ENCODE peak calls at places on chromosomes 12 and 14, in eight cellular contexts. F, M, J, E, H, P, Y and T are unnamed samples.

GRCh38 chr14:35878272-35879140 is 52.4 kb downstream of the BRMS1L start:
- DNase-seq in F (peak), M (peak), J (peak), E (peak), H (no peak), P (peak), Y (peak), T (no peak)

GRCh38 chr14:106586098-106586704 is 1059.8 kb downstream of the TMEM121 start:
- DNase-seq in F (no peak), M (no peak), J (peak), E (no peak), H (peak), P (peak), Y (peak), T (peak)

GRCh38 chr12:75850751-75851462 is 180.7 kb downstream of the PHLDA1 start:
- DNase-seq in F (peak), M (peak), J (no peak), E (peak), H (no peak), P (peak), Y (no peak), T (no peak)

GRCh38 chr14:94041551-94042346 is 15.6 kb downstream of the OTUB2 start:
- DNase-seq in F (peak), M (no peak), J (peak), E (peak), H (no peak), P (no peak), Y (no peak), T (no peak)

GRCh38 chr12:117262749-117263148 is 72.5 kb upstream of the FBXO21 start:
- DNase-seq in F (no peak), M (no peak), J (no peak), E (no peak), H (no peak), P (no peak), Y (no peak), T (no peak)

GRCh38 chr14:49865431-49865859 is 12.9 kb upstream of the NEMF start:
- DNase-seq in F (peak), M (peak), J (peak), E (peak), H (peak), P (peak), Y (peak), T (no peak)

GRCh38 chr14:79861111-79861510 is 350.2 kb downstream of the DIO2 start:
- DNase-seq in F (no peak), M (no peak), J (no peak), E (no peak), H (no peak), P (no peak), Y (no peak), T (no peak)

GRCh38 chr14:102659797-102660196 is 67.3 kb downstream of the RCOR1 start:
- DNase-seq in F (peak), M (no peak), J (no peak), E (peak), H (no peak), P (no peak), Y (no peak), T (no peak)

GRCh38 chr14:90616881-90617280 is 199.3 kb downstream of the TTC7B start:
- DNase-seq in F (peak), M (no peak), J (no peak), E (no peak), H (no peak), P (no peak), Y (no peak), T (no peak)

GRCh38 chr12:95674631-95675030 is 115.9 kb downstream of the NTN4 start:
- DNase-seq in F (peak), M (no peak), J (no peak), E (no peak), H (no peak), P (peak), Y (no peak), T (no peak)

GRCh38 chr12:19842116-19842515 is 402.8 kb downstream of the AEBP2 start:
- DNase-seq in F (peak), M (no peak), J (no peak), E (no peak), H (no peak), P (no peak), Y (no peak), T (no peak)

GRCh38 chr12:107319536-107320030 is 226.2 kb upstream of the CRY1 start:
- DNase-seq in F (no peak), M (no peak), J (no peak), E (no peak), H (no peak), P (no peak), Y (no peak), T (peak)

DNA sequence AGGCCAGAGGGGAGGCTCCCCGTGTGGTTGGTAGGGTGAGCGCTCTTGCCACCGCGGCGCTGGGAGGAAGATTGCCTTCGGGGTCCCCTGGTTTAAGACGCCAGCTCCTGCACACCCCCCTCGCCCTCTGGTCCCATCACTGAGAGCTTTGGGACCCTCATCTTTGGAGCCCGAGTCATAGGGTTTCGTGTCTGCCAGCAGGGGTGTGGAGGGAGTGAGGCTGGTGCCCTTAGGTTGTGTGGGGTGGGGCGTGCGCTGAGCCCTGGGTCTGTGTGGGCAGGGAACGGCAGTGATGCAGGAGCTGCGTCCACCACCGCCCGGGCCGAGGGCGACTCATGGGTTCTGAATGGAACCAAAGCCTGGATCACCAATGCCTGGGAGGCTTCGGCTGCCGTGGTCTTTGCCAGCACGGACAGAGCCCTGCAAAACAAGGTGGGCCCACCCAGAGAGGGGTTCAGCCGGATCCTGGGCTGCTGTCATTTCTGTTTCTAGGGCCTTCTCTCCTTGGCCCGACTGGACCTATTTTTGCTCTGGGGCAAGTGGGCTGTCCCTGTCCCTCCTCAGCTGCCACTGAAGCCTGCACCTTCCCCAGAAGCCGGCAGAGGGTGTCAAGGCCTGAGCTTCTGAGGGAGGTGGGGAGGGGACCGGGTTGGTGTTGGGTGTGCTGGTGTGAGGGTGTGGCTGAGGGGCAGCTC is 12.1 kb downstream of the ACADS start:
- DNase-seq in F (peak), M (no peak), J (no peak), E (no peak), H (no peak), P (no peak), Y (no peak), T (peak)
- TF ChIP-seq CTCF in F (peak), M (no peak), J (no peak), E (no peak), H (no peak), P (no peak), Y (no peak), T (no peak)

DNA sequence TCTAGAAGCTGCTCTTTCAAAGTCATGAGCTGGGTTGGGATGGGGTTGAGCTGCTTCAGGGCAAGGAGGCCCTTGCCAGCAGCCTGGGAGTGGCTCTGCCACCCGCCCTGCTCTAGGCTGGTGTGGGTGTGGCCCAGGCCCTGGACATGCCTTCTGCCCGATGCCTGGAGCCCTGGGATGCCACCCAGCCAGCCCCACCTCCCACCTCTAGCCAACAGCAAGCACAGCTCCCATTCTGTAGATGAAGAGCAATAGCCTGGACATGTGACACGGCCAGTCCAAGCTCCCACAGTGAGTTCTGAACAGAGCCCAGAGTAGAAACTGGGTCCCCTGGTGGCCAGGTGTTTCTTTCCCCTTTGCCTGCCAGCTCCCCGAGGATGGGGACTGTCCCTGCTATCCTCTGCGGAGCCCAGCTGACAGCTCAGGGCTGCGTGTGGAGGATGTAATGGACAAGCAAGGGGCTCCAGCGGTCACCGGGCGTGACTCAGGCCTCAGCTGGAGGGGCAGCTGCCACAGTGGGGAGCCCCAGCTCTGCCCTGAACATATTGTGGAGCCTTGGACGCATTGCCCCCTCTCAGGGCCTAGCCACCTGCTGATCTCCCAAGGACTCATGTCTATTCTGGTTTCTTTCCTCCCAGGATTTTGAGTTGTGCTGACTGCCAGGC is 165.2 kb downstream of the TSPAN9 start:
- DNase-seq in F (no peak), M (no peak), J (no peak), E (no peak), H (no peak), P (no peak), Y (peak), T (no peak)
- TF ChIP-seq CTCF in F (no peak), M (no peak), J (no peak), E (peak), H (no peak), P (no peak), Y (no peak), T (no peak)

GRCh38 chr14:104096751-104097700 is 11.5 kb downstream of the ASPG start:
- DNase-seq in F (no peak), M (no peak), J (no peak), E (no peak), H (no peak), P (no peak), Y (no peak), T (no peak)

GRCh38 chr14:104100171-104101085 is 14.9 kb downstream of the ASPG start:
- DNase-seq in F (no peak), M (no peak), J (no peak), E (no peak), H (no peak), P (peak), Y (no peak), T (no peak)

GRCh38 chr14:104096318-104096717 is 10.8 kb downstream of the ASPG start:
- DNase-seq in F (no peak), M (no peak), J (no peak), E (no peak), H (no peak), P (no peak), Y (no peak), T (no peak)

GRCh38 chr14:104099096-104100041 is 13.9 kb downstream of the ASPG start:
- DNase-seq in F (no peak), M (no peak), J (no peak), E (no peak), H (no peak), P (no peak), Y (no peak), T (no peak)

DNA sequence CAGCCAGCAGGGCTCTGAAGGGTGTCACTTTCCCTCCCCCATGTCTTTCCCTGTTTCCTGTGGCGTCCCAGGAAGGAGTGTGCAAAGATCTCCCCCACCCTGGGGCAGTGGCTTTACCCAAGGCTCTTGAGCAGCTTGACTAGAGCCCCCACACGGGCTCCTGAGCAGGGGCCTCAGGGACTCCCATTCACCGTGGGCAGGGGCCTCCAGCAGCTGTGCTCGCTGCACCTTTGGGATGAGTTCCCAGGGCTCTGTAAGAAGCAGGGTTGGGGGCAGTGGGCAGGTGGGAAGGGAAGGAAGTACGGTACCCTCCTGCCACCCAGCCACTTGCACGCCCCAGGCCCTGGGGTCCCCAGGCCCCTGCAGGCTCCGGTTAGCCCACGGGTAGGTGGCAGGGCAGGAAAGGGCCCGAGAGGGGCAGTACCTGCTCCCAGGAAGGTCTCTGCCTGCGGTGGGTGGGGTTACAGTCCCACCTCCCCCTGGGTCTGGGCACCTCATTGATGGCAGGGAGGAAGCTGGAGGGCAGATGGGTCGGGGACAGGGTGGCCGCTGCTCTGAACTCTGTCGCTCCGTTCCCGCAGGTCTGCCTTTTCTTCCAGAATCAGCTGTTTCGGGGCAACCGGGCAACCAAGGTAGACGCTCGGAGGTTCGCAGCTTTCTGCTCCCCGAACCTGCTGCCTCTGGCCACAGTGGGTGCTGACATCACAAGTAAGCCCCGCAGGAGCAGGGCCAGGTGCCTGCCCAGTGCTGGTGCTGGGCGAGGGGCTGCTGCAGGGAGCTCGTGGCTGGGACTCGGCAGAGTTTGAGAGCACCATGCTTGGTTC is 13.0 kb downstream of the ASPG start:
- DNase-seq in F (no peak), M (no peak), J (no peak), E (no peak), H (no peak), P (no peak), Y (no peak), T (no peak)
- TF ChIP-seq CTCF in F (no peak), M (no peak), J (no peak), E (no peak), H (no peak), P (no peak), Y (no peak), T (no peak)

GRCh38 chr12:93025145-93026103 is 96.3 kb upstream of the EEA1 start:
- DNase-seq in F (peak), M (peak), J (no peak), E (peak), H (no peak), P (peak), Y (no peak), T (peak)
- TF ChIP-seq CTCF in F (peak), M (peak), J (peak), E (peak), H (peak), P (no peak), Y (peak), T (peak)

DNA sequence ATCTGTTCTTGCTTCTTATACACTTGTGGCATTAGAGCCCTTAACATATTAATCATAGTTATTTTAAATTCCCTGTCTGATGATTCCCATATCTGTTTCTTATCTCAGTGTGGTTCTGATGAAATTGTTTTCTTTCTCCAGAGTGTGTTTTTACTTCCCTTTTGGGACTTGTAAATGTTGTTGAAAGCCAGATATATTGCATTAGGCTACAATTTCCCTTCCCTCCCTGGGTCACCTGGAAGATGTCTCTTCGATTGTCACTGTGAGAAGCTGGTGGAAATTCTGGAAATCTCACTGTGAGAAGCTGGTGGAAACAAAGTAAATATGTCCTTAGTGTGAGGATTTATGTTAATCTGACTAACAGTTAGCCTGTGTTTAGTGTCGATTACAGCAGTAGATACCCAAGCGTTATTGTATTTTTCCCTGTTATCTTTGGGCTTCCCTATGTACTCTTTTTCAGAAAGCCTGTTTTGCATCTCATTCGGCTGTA is 717.3 kb downstream of the TRHDE start:
- DNase-seq in F (no peak), M (no peak), J (no peak), E (no peak), H (no peak), P (no peak), Y (no peak), T (no peak)
- TF ChIP-seq CTCF in F (no peak), M (no peak), J (no peak), E (no peak), H (no peak), P (no peak), Y (no peak), T (no peak)